ENCODE peak calls at places on chromosomes 16 and 17, in ten cellular contexts. One of them, this sample, is unnamed.

GRCh38 chr16:75065808-75066149 is 50.8 kb downstream of the LDHD start:
- DNase-seq in fibroblast of lung: no peak
- DNase-seq in tibial artery: no peak
- DNase-seq in HepG2: no peak
- DNase-seq in CD8-positive, alpha-beta memory T cell: no peak
- DNase-seq in neuronal stem cell: no peak
- DNase-seq in endothelial cell of umbilical vein: no peak
- DNase-seq in endodermal cell: no peak
- DNase-seq in IMR-90: no peak
- DNase-seq in Peyer's patch: no peak
- DNase-seq in this sample: no peak

GRCh38 chr17:16027708-16028584 is 28.3 kb downstream of the TTC19 start:
- DNase-seq in tibial artery: no peak
- DNase-seq in CD8-positive, alpha-beta memory T cell: no peak
- DNase-seq in neuronal stem cell: no peak
- DNase-seq in endothelial cell of umbilical vein: peak; percentile 87
- DNase-seq in IMR-90: peak; percentile 97
- DNase-seq in HepG2: peak; percentile 48
- DNase-seq in fibroblast of lung: peak; percentile 87
- DNase-seq in Peyer's patch: no peak
- DNase-seq in endodermal cell: no peak
- DNase-seq in this sample: no peak

GRCh38 chr17:49223517-49224197 is 6.9 kb downstream of the PHOSPHO1 start:
- DNase-seq in IMR-90: peak; percentile 10
- DNase-seq in Peyer's patch: peak; percentile 80
- DNase-seq in endothelial cell of umbilical vein: no peak
- DNase-seq in CD8-positive, alpha-beta memory T cell: peak; percentile 53
- DNase-seq in HepG2: no peak
- DNase-seq in fibroblast of lung: no peak
- DNase-seq in endodermal cell: peak; percentile 97
- DNase-seq in neuronal stem cell: peak; percentile 67
- DNase-seq in tibial artery: no peak
- DNase-seq in this sample: peak; percentile 84

GRCh38 chr16:85902366-85903155 is 3.6 kb downstream of the IRF8 start:
- DNase-seq in endodermal cell: peak; percentile 75
- DNase-seq in Peyer's patch: no peak
- DNase-seq in neuronal stem cell: no peak
- DNase-seq in HepG2: no peak
- DNase-seq in fibroblast of lung: no peak
- DNase-seq in CD8-positive, alpha-beta memory T cell: peak; percentile 40
- DNase-seq in tibial artery: no peak
- DNase-seq in IMR-90: no peak
- DNase-seq in endothelial cell of umbilical vein: no peak
- DNase-seq in this sample: no peak

GRCh38 chr16:85431431-85432124 is 181.5 kb upstream of the GSE1 start:
- DNase-seq in neuronal stem cell: no peak
- DNase-seq in tibial artery: no peak
- DNase-seq in endothelial cell of umbilical vein: no peak
- DNase-seq in Peyer's patch: no peak
- DNase-seq in endodermal cell: no peak
- DNase-seq in fibroblast of lung: no peak
- DNase-seq in HepG2: no peak
- DNase-seq in IMR-90: no peak
- DNase-seq in CD8-positive, alpha-beta memory T cell: no peak
- DNase-seq in this sample: no peak

GRCh38 chr16:85675528-85675927 is 13.2 kb downstream of the GINS2 start:
- DNase-seq in fibroblast of lung: peak; percentile 59
- DNase-seq in IMR-90: peak; percentile 56
- DNase-seq in neuronal stem cell: no peak
- DNase-seq in endothelial cell of umbilical vein: peak; percentile 41
- DNase-seq in endodermal cell: no peak
- DNase-seq in CD8-positive, alpha-beta memory T cell: no peak
- DNase-seq in tibial artery: no peak
- DNase-seq in HepG2: peak; percentile 38
- DNase-seq in Peyer's patch: no peak
- DNase-seq in this sample: peak; percentile 63

GRCh38 chr16:67525176-67525860 is 3.3 kb upstream of the RIPOR1 start:
- DNase-seq in endothelial cell of umbilical vein: no peak
- DNase-seq in neuronal stem cell: no peak
- DNase-seq in CD8-positive, alpha-beta memory T cell: no peak
- DNase-seq in endodermal cell: no peak
- DNase-seq in IMR-90: peak; percentile 37
- DNase-seq in HepG2: no peak
- DNase-seq in Peyer's patch: no peak
- DNase-seq in tibial artery: no peak
- DNase-seq in fibroblast of lung: no peak
- DNase-seq in this sample: peak; percentile 26

GRCh38 chr16:77069929-77070328 is 121.1 kb upstream of the MON1B start:
- DNase-seq in IMR-90: no peak
- DNase-seq in endothelial cell of umbilical vein: no peak
- DNase-seq in neuronal stem cell: no peak
- DNase-seq in CD8-positive, alpha-beta memory T cell: no peak
- DNase-seq in Peyer's patch: no peak
- DNase-seq in fibroblast of lung: no peak
- DNase-seq in endodermal cell: no peak
- DNase-seq in tibial artery: no peak
- DNase-seq in HepG2: no peak
- DNase-seq in this sample: peak; percentile 54

GRCh38 chr17:81621494-81622230 is 15.2 kb downstream of the NPLOC4 start:
- DNase-seq in fibroblast of lung: peak; percentile 33
- DNase-seq in CD8-positive, alpha-beta memory T cell: no peak
- DNase-seq in endothelial cell of umbilical vein: peak; percentile 12
- DNase-seq in tibial artery: no peak
- DNase-seq in endodermal cell: no peak
- DNase-seq in neuronal stem cell: no peak
- DNase-seq in HepG2: no peak
- DNase-seq in IMR-90: no peak
- DNase-seq in Peyer's patch: no peak
- DNase-seq in this sample: no peak
- H3K36me3 ChIP-seq in fibroblast of lung: peaks cover 18% of the 10 kb centered on the region
- H3K36me3 ChIP-seq in CD8-positive, alpha-beta memory T cell: peaks cover 29% of the 10 kb centered on the region
- H3K36me3 ChIP-seq in endothelial cell of umbilical vein: peaks cover 23% of the 10 kb centered on the region
- H3K36me3 ChIP-seq in tibial artery: peaks cover 63% of the 10 kb centered on the region
- H3K36me3 ChIP-seq in endodermal cell: peaks cover 79% of the 10 kb centered on the region
- H3K36me3 ChIP-seq in neuronal stem cell: peaks cover 46% of the 10 kb centered on the region
- H3K36me3 ChIP-seq in HepG2: peaks cover 35% of the 10 kb centered on the region
- H3K36me3 ChIP-seq in IMR-90: peaks cover 51% of the 10 kb centered on the region
- H3K36me3 ChIP-seq in Peyer's patch: peaks cover 84% of the 10 kb centered on the region
- H3K36me3 ChIP-seq in this sample: peaks cover 56% of the 10 kb centered on the region

DNA sequence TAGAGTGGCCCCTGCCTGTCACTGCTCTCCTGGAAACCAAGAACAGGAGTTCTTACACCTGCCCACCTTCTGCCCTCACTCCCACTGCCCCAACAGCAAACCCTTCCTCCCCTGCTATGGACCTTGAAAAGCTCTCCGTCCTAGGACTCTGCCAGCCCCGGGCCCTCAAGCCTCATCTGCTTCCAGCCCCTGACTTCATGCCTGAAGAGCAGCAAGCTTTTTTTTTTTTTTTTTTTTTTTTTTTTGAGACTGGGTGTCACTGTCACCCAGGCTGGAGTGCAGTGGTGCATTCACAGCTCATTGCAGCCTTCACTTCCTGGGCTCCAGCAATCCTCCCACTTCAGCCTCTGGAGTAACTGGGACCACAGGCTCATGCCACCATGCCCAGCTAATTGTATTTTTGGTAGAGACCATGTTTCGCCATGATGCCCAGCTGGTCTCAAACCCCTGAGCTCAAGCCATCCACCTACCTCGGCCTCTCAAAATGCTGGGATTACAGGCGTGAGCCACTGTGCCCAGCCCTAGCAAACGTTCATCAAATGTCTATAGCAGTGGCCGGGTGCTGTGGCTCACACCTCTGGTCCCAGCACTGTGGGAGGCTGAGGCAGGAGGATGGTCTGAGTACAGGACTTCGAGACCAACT is 16.9 kb downstream of the CARHSP1 start:
- DNase-seq in endothelial cell of umbilical vein: no peak
- DNase-seq in endodermal cell: no peak
- DNase-seq in HepG2: no peak
- DNase-seq in tibial artery: peak; percentile 47
- DNase-seq in neuronal stem cell: no peak
- DNase-seq in IMR-90: no peak
- DNase-seq in fibroblast of lung: no peak
- DNase-seq in Peyer's patch: peak; percentile 42
- DNase-seq in CD8-positive, alpha-beta memory T cell: no peak
- DNase-seq in this sample: no peak
- H3K36me3 ChIP-seq in endothelial cell of umbilical vein: peaks cover 5% of the 10 kb centered on the region
- H3K36me3 ChIP-seq in endodermal cell: peaks cover 90% of the 10 kb centered on the region
- H3K36me3 ChIP-seq in HepG2: peaks cover 60% of the 10 kb centered on the region
- H3K36me3 ChIP-seq in tibial artery: peaks cover 33% of the 10 kb centered on the region
- H3K36me3 ChIP-seq in neuronal stem cell: peaks cover 56% of the 10 kb centered on the region
- H3K36me3 ChIP-seq in IMR-90: peaks cover 78% of the 10 kb centered on the region
- H3K36me3 ChIP-seq in fibroblast of lung: peaks cover 31% of the 10 kb centered on the region
- H3K36me3 ChIP-seq in Peyer's patch: peaks cover 74% of the 10 kb centered on the region
- H3K36me3 ChIP-seq in CD8-positive, alpha-beta memory T cell: no peaks in the 10 kb centered on the region
- H3K36me3 ChIP-seq in this sample: peaks cover 27% of the 10 kb centered on the region

GRCh38 chr17:81193470-81194224 is 27.6 kb upstream of the AATK start:
- DNase-seq in IMR-90: no peak
- DNase-seq in endodermal cell: no peak
- DNase-seq in fibroblast of lung: no peak
- DNase-seq in endothelial cell of umbilical vein: no peak
- DNase-seq in tibial artery: no peak
- DNase-seq in HepG2: no peak
- DNase-seq in neuronal stem cell: no peak
- DNase-seq in CD8-positive, alpha-beta memory T cell: no peak
- DNase-seq in Peyer's patch: no peak
- DNase-seq in this sample: no peak

GRCh38 chr17:81194225-81194760 is 28.3 kb upstream of the AATK start:
- DNase-seq in HepG2: no peak
- DNase-seq in tibial artery: no peak
- DNase-seq in fibroblast of lung: no peak
- DNase-seq in CD8-positive, alpha-beta memory T cell: no peak
- DNase-seq in Peyer's patch: no peak
- DNase-seq in IMR-90: no peak
- DNase-seq in neuronal stem cell: no peak
- DNase-seq in endothelial cell of umbilical vein: no peak
- DNase-seq in endodermal cell: no peak
- DNase-seq in this sample: no peak

GRCh38 chr17:81192386-81193050 is 26.5 kb upstream of the AATK start:
- DNase-seq in IMR-90: no peak
- DNase-seq in HepG2: no peak
- DNase-seq in CD8-positive, alpha-beta memory T cell: no peak
- DNase-seq in endothelial cell of umbilical vein: no peak
- DNase-seq in fibroblast of lung: no peak
- DNase-seq in endodermal cell: no peak
- DNase-seq in Peyer's patch: no peak
- DNase-seq in tibial artery: no peak
- DNase-seq in neuronal stem cell: no peak
- DNase-seq in this sample: no peak

GRCh38 chr17:81191646-81192045 is 25.6 kb upstream of the AATK start:
- DNase-seq in IMR-90: no peak
- DNase-seq in CD8-positive, alpha-beta memory T cell: no peak
- DNase-seq in HepG2: no peak
- DNase-seq in fibroblast of lung: no peak
- DNase-seq in endothelial cell of umbilical vein: no peak
- DNase-seq in tibial artery: no peak
- DNase-seq in neuronal stem cell: no peak
- DNase-seq in Peyer's patch: no peak
- DNase-seq in endodermal cell: no peak
- DNase-seq in this sample: no peak

DNA sequence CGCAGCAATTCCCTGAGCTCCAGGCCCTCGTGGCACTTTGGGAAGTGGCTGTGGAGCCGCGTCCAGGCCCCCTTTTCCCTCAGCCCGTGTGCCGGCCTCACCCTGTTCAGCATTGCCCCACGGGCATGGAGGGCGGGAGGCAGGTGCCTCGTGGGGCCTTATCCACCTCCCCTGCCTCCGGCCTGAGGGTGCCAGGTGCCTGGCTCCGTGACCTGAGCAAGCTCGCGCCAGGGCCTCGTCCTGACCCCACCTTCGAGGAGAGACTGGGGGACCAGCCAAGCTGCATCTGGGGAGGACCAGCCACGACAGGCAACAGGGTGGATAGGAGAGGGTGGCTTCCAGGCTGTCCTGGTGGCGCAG is 27.0 kb upstream of the AATK start:
- DNase-seq in Peyer's patch: no peak
- DNase-seq in HepG2: no peak
- DNase-seq in neuronal stem cell: no peak
- DNase-seq in fibroblast of lung: no peak
- DNase-seq in endothelial cell of umbilical vein: no peak
- DNase-seq in CD8-positive, alpha-beta memory T cell: no peak
- DNase-seq in endodermal cell: no peak
- DNase-seq in tibial artery: no peak
- DNase-seq in IMR-90: no peak
- DNase-seq in this sample: no peak
- H3K36me3 ChIP-seq in Peyer's patch: no peaks in the 10 kb centered on the region
- H3K36me3 ChIP-seq in HepG2: peaks cover 12% of the 10 kb centered on the region
- H3K36me3 ChIP-seq in neuronal stem cell: peaks cover 42% of the 10 kb centered on the region
- H3K36me3 ChIP-seq in fibroblast of lung: no peaks in the 10 kb centered on the region
- H3K36me3 ChIP-seq in endothelial cell of umbilical vein: no peaks in the 10 kb centered on the region
- H3K36me3 ChIP-seq in CD8-positive, alpha-beta memory T cell: no peaks in the 10 kb centered on the region
- H3K36me3 ChIP-seq in endodermal cell: no peaks in the 10 kb centered on the region
- H3K36me3 ChIP-seq in tibial artery: no peaks in the 10 kb centered on the region
- H3K36me3 ChIP-seq in IMR-90: peaks cover 11% of the 10 kb centered on the region
- H3K36me3 ChIP-seq in this sample: no peaks in the 10 kb centered on the region

GRCh38 chr17:80381416-80381923 is 33.5 kb upstream of the ENDOV start:
- DNase-seq in fibroblast of lung: no peak
- DNase-seq in endodermal cell: no peak
- DNase-seq in HepG2: no peak
- DNase-seq in IMR-90: no peak
- DNase-seq in Peyer's patch: no peak
- DNase-seq in CD8-positive, alpha-beta memory T cell: no peak
- DNase-seq in tibial artery: no peak
- DNase-seq in neuronal stem cell: no peak
- DNase-seq in endothelial cell of umbilical vein: no peak
- DNase-seq in this sample: no peak

GRCh38 chr17:80379348-80379747 is 35.6 kb upstream of the ENDOV start:
- DNase-seq in HepG2: no peak
- DNase-seq in fibroblast of lung: no peak
- DNase-seq in IMR-90: no peak
- DNase-seq in endothelial cell of umbilical vein: no peak
- DNase-seq in CD8-positive, alpha-beta memory T cell: no peak
- DNase-seq in neuronal stem cell: no peak
- DNase-seq in Peyer's patch: no peak
- DNase-seq in tibial artery: no peak
- DNase-seq in endodermal cell: no peak
- DNase-seq in this sample: no peak

GRCh38 chr17:80382446-80382845 is 32.5 kb upstream of the ENDOV start:
- DNase-seq in fibroblast of lung: no peak
- DNase-seq in IMR-90: no peak
- DNase-seq in endodermal cell: no peak
- DNase-seq in endothelial cell of umbilical vein: no peak
- DNase-seq in Peyer's patch: no peak
- DNase-seq in CD8-positive, alpha-beta memory T cell: no peak
- DNase-seq in tibial artery: no peak
- DNase-seq in HepG2: no peak
- DNase-seq in neuronal stem cell: no peak
- DNase-seq in this sample: no peak

GRCh38 chr17:80377798-80378197 is 37.2 kb upstream of the ENDOV start:
- DNase-seq in IMR-90: no peak
- DNase-seq in CD8-positive, alpha-beta memory T cell: no peak
- DNase-seq in Peyer's patch: no peak
- DNase-seq in fibroblast of lung: no peak
- DNase-seq in endodermal cell: no peak
- DNase-seq in HepG2: no peak
- DNase-seq in neuronal stem cell: no peak
- DNase-seq in endothelial cell of umbilical vein: no peak
- DNase-seq in tibial artery: peak; percentile 31
- DNase-seq in this sample: no peak

DNA sequence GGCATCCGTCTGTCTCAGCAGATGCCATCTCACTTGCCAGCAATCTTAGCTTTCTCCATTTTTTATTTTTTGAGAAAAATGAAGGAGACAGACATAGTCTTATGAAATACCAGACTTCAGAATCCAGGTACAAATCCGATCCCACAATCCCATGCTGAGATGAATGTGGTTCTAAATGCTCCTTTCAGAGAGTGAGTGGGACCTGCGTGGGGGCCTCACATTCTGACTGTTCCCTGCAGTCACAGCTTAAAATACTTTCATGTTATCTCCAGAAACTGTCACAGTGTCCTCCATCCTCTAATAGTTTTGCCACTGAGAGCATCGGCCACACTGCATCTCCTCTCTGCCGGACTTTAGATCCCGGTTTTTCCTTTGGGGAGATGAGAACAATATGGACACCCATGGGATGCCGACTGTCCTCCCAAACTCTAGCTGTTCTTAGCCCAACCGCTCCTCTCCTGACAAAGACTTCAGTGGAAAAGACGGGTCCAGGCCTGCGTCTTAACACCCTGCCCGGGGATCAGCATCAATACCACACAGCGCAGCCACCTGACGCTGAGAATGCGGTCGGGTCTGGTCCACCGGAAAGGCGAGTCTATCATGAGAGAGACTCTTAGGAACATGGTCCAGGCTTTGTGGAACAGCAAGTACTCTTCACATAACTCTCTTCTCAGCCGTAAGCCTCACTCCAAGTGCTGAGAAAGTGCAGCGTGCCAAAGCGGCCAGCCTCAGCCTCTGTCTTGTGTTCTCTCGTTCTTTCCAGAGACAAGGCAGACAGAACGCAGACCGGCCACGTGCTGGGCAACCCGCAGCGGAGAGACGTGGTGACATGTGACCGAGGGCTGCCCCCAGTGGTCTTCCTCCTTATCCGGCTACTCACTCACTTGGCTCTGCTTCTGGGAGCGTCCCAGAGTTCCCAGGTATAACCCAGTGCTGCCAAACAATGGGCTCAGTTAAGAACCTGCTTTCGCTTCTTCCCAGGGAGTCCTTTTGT is 34.6 kb upstream of the ENDOV start:
- DNase-seq in endodermal cell: no peak
- DNase-seq in fibroblast of lung: no peak
- DNase-seq in IMR-90: no peak
- DNase-seq in Peyer's patch: no peak
- DNase-seq in HepG2: no peak
- DNase-seq in CD8-positive, alpha-beta memory T cell: no peak
- DNase-seq in tibial artery: no peak
- DNase-seq in endothelial cell of umbilical vein: no peak
- DNase-seq in neuronal stem cell: no peak
- DNase-seq in this sample: no peak
- H3K36me3 ChIP-seq in endodermal cell: peaks cover 89% of the 10 kb centered on the region
- H3K36me3 ChIP-seq in fibroblast of lung: peaks cover 57% of the 10 kb centered on the region
- H3K36me3 ChIP-seq in IMR-90: peaks cover 76% of the 10 kb centered on the region
- H3K36me3 ChIP-seq in Peyer's patch: peaks cover 100% of the 10 kb centered on the region
- H3K36me3 ChIP-seq in HepG2: peaks cover 42% of the 10 kb centered on the region
- H3K36me3 ChIP-seq in CD8-positive, alpha-beta memory T cell: peaks cover 90% of the 10 kb centered on the region
- H3K36me3 ChIP-seq in tibial artery: peaks cover 89% of the 10 kb centered on the region
- H3K36me3 ChIP-seq in endothelial cell of umbilical vein: peaks cover 18% of the 10 kb centered on the region
- H3K36me3 ChIP-seq in neuronal stem cell: peaks cover 38% of the 10 kb centered on the region
- H3K36me3 ChIP-seq in this sample: peaks cover 21% of the 10 kb centered on the region